ENCODE peak calls at places on chromosomes 2 and 18, in four cellular contexts. U, O, Q and P are unnamed samples.

GRCh38 chr18:50847192-50847591 is 27.4 kb upstream of the MRO start:
- DNase-seq in U (no peak), O (no peak), Q (no peak), P (no peak)

GRCh38 chr2:105090091-105090490 is 52.2 kb downstream of the MRPS9 start:
- DNase-seq in U (no peak), O (no peak), Q (no peak), P (no peak)

GRCh38 chr2:201654611-201655384 is 11.5 kb upstream of the TMEM237 start:
- DNase-seq in Q (no peak), O (no peak), U (no peak), P (no peak)

GRCh38 chr2:55232863-55233657 is 572 bp downstream of the RPS27A start:
- DNase-seq in U (peak; percentile 40), O (peak; percentile 22), Q (no peak), P (peak; percentile 40)

GRCh38 chr2:37005118-37005868 is 39.0 kb upstream of the STRN start:
- DNase-seq in Q (no peak), U (no peak), O (no peak), P (peak; percentile 29)

GRCh38 chr2:37201766-37202165 is 5.5 kb downstream of the CEBPZOS start:
- DNase-seq in O (no peak), U (no peak), Q (no peak), P (no peak)

GRCh38 chr18:62768172-62768943 is 53.0 kb downstream of the PHLPP1 start:
- DNase-seq in U (no peak), Q (peak; percentile 34), O (no peak), P (no peak)

GRCh38 chr18:47594621-47595086 is 335.8 kb downstream of the SMAD2 start:
- DNase-seq in O (no peak), Q (peak; percentile 97), U (no peak), P (no peak)

GRCh38 chr2:166239548-166239947 is 111.7 kb upstream of the SCN1A start:
- DNase-seq in O (no peak), Q (no peak), U (no peak), P (no peak)

GRCh38 chr2:220614064-220614463 is 958.0 kb downstream of the EPHA4 start:
- DNase-seq in Q (no peak), O (no peak), U (no peak), P (no peak)

GRCh38 chr2:187995556-187995955 is 296.1 kb upstream of the GULP1 start:
- DNase-seq in O (no peak), Q (no peak), U (no peak), P (no peak)

GRCh38 chr2:102114851-102115497 is 27.6 kb upstream of the IL1R1 start:
- DNase-seq in O (no peak), U (no peak), Q (no peak), P (no peak)

GRCh38 chr2:217974389-217975005 is 28.3 kb downstream of the TNS1 start:
- DNase-seq in Q (no peak), U (no peak), O (no peak), P (no peak)

GRCh38 chr2:1366546-1367134 is 46.6 kb upstream of the TPO start:
- DNase-seq in O (no peak), U (no peak), Q (no peak), P (no peak)

GRCh38 chr2:96856776-96857673 is 791 bp downstream of the ANKRD39 start:
- DNase-seq in O (no peak), Q (peak; percentile 10), U (no peak), P (peak; percentile 69)

GRCh38 chr2:238462782-238463396 is 36.2 kb downstream of the ASB1 start:
- DNase-seq in U (no peak), Q (no peak), O (no peak), P (peak; percentile 77)

GRCh38 chr2:218798767-218799504 is 17.0 kb downstream of the CYP27A1 start:
- DNase-seq in U (no peak), O (no peak), Q (no peak), P (no peak)

GRCh38 chr2:138615257-138615656 is 113.7 kb downstream of the SPOPL start:
- DNase-seq in Q (no peak), U (no peak), O (no peak), P (no peak)

GRCh38 chr18:70047931-70048603 is 100.4 kb upstream of the CD226 start:
- DNase-seq in Q (no peak), U (no peak), O (no peak), P (no peak)

GRCh38 chr2:42493468-42493884 is 306 bp downstream of the KCNG3 start:
- DNase-seq in O (no peak), U (no peak), Q (peak; percentile 48), P (no peak)

GRCh38 chr2:96157649-96158553 is 12.7 kb upstream of the DUSP2 start:
- DNase-seq in Q (no peak), O (no peak), U (peak; percentile 60), P (peak; percentile 56)

GRCh38 chr2:172710584-172711024 is 25.0 kb upstream of the RAPGEF4 start:
- DNase-seq in Q (peak; percentile 44), U (peak; percentile 14), O (no peak), P (peak; percentile 57)

GRCh38 chr2:235263205-235264120 is 230.4 kb upstream of the AGAP1 start:
- DNase-seq in O (no peak), U (no peak), Q (no peak), P (no peak)

GRCh38 chr2:75241696-75242095 is 42.4 kb upstream of the TACR1 start:
- DNase-seq in Q (no peak), U (no peak), O (no peak), P (no peak)

GRCh38 chr2:174333502-174334277 is 1.1 kb upstream of the SP9 start:
- DNase-seq in Q (no peak), U (no peak), O (no peak), P (no peak)